ENCODE peak calls at places on chromosome 3, in nine cellular contexts. One of them, this sample, is unnamed.

GRCh38 chr3:119898478-119899177 is 116.7 kb downstream of the NR1I2 start:
- DNase-seq in K562: no peak
- DNase-seq in CD4-positive, alpha-beta memory T cell: no peak
- DNase-seq in neural progenitor cell: no peak
- DNase-seq in testis: no peak
- DNase-seq in heart right ventricle: no peak
- DNase-seq in uterus: no peak
- DNase-seq in mesendoderm: no peak
- DNase-seq in cardiac muscle cell: no peak
- DNase-seq in this sample: no peak

GRCh38 chr3:64384561-64384960 is 159.3 kb upstream of the PRICKLE2 start:
- DNase-seq in K562: no peak
- DNase-seq in CD4-positive, alpha-beta memory T cell: no peak
- DNase-seq in neural progenitor cell: no peak
- DNase-seq in testis: no peak
- DNase-seq in heart right ventricle: no peak
- DNase-seq in uterus: no peak
- DNase-seq in mesendoderm: no peak
- DNase-seq in cardiac muscle cell: no peak
- DNase-seq in this sample: no peak

GRCh38 chr3:58719684-58720083 is 53.1 kb upstream of the FAM3D start:
- DNase-seq in K562: no peak
- DNase-seq in CD4-positive, alpha-beta memory T cell: no peak
- DNase-seq in neural progenitor cell: no peak
- DNase-seq in testis: no peak
- DNase-seq in heart right ventricle: no peak
- DNase-seq in uterus: no peak
- DNase-seq in mesendoderm: no peak
- DNase-seq in cardiac muscle cell: no peak
- DNase-seq in this sample: no peak

GRCh38 chr3:61783993-61784718 is 222.8 kb downstream of the PTPRG start:
- DNase-seq in K562: no peak
- DNase-seq in CD4-positive, alpha-beta memory T cell: no peak
- DNase-seq in neural progenitor cell: no peak
- DNase-seq in testis: no peak
- DNase-seq in heart right ventricle: no peak
- DNase-seq in uterus: no peak
- DNase-seq in mesendoderm: no peak
- DNase-seq in cardiac muscle cell: peak; percentile 53
- DNase-seq in this sample: no peak

GRCh38 chr3:104763007-104763406 is 603.7 kb upstream of the ALCAM start:
- DNase-seq in K562: no peak
- DNase-seq in CD4-positive, alpha-beta memory T cell: no peak
- DNase-seq in neural progenitor cell: no peak
- DNase-seq in testis: no peak
- DNase-seq in heart right ventricle: peak; percentile 5
- DNase-seq in uterus: no peak
- DNase-seq in mesendoderm: no peak
- DNase-seq in cardiac muscle cell: peak; percentile 80
- DNase-seq in this sample: no peak

GRCh38 chr3:138849541-138849940 is 14.8 kb upstream of the PIK3CB start:
- DNase-seq in K562: no peak
- DNase-seq in CD4-positive, alpha-beta memory T cell: no peak
- DNase-seq in neural progenitor cell: peak; percentile 11
- DNase-seq in testis: no peak
- DNase-seq in heart right ventricle: no peak
- DNase-seq in uterus: no peak
- DNase-seq in mesendoderm: peak; percentile 53
- DNase-seq in cardiac muscle cell: peak; percentile 17
- DNase-seq in this sample: no peak

GRCh38 chr3:160402249-160403027 is 3.0 kb downstream of the SMC4 start:
- DNase-seq in K562: no peak
- DNase-seq in CD4-positive, alpha-beta memory T cell: no peak
- DNase-seq in neural progenitor cell: no peak
- DNase-seq in testis: no peak
- DNase-seq in heart right ventricle: no peak
- DNase-seq in uterus: no peak
- DNase-seq in mesendoderm: no peak
- DNase-seq in cardiac muscle cell: peak; percentile 25
- DNase-seq in this sample: no peak

GRCh38 chr3:115074502-115074901 is 72.6 kb downstream of the ZBTB20 start:
- DNase-seq in K562: no peak
- DNase-seq in CD4-positive, alpha-beta memory T cell: no peak
- DNase-seq in neural progenitor cell: no peak
- DNase-seq in testis: no peak
- DNase-seq in heart right ventricle: no peak
- DNase-seq in uterus: no peak
- DNase-seq in mesendoderm: peak; percentile 20
- DNase-seq in cardiac muscle cell: peak; percentile 58
- DNase-seq in this sample: no peak

GRCh38 chr3:156174229-156174847 is 54.0 kb downstream of the KCNAB1 start:
- DNase-seq in K562: no peak
- DNase-seq in CD4-positive, alpha-beta memory T cell: no peak
- DNase-seq in neural progenitor cell: peak; percentile 56
- DNase-seq in testis: peak; percentile 34
- DNase-seq in heart right ventricle: no peak
- DNase-seq in uterus: no peak
- DNase-seq in mesendoderm: peak; percentile 55
- DNase-seq in cardiac muscle cell: peak; percentile 67
- DNase-seq in this sample: no peak

GRCh38 chr3:48013288-48013980 is 2.8 kb downstream of the MAP4 start:
- DNase-seq in K562: peak; percentile 52
- DNase-seq in CD4-positive, alpha-beta memory T cell: no peak
- DNase-seq in neural progenitor cell: peak; percentile 13
- DNase-seq in testis: no peak
- DNase-seq in heart right ventricle: peak; percentile 48
- DNase-seq in uterus: no peak
- DNase-seq in mesendoderm: peak; percentile 65
- DNase-seq in cardiac muscle cell: peak; percentile 81
- DNase-seq in this sample: no peak

GRCh38 chr3:59709702-59710555 is 660.1 kb upstream of the CFAP20DC start:
- DNase-seq in K562: no peak
- DNase-seq in CD4-positive, alpha-beta memory T cell: peak; percentile 11
- DNase-seq in neural progenitor cell: no peak
- DNase-seq in testis: peak; percentile 33
- DNase-seq in heart right ventricle: peak; percentile 24
- DNase-seq in uterus: peak; percentile 16
- DNase-seq in mesendoderm: no peak
- DNase-seq in cardiac muscle cell: no peak
- DNase-seq in this sample: no peak

GRCh38 chr3:106013971-106014370 is 145.2 kb upstream of the CBLB start:
- DNase-seq in K562: peak; percentile 13
- DNase-seq in CD4-positive, alpha-beta memory T cell: no peak
- DNase-seq in neural progenitor cell: no peak
- DNase-seq in testis: no peak
- DNase-seq in heart right ventricle: no peak
- DNase-seq in uterus: no peak
- DNase-seq in mesendoderm: no peak
- DNase-seq in cardiac muscle cell: peak; percentile 58
- DNase-seq in this sample: no peak

GRCh38 chr3:196650740-196651311 is 11.3 kb downstream of the NRROS start:
- DNase-seq in K562: peak; percentile 85
- DNase-seq in CD4-positive, alpha-beta memory T cell: no peak
- DNase-seq in neural progenitor cell: no peak
- DNase-seq in testis: peak; percentile 51
- DNase-seq in heart right ventricle: peak; percentile 58
- DNase-seq in uterus: peak; percentile 33
- DNase-seq in mesendoderm: no peak
- DNase-seq in cardiac muscle cell: peak; percentile 98
- DNase-seq in this sample: no peak

GRCh38 chr3:181838940-181839914 is 127.5 kb downstream of the SOX2 start:
- DNase-seq in K562: no peak
- DNase-seq in CD4-positive, alpha-beta memory T cell: no peak
- DNase-seq in neural progenitor cell: no peak
- DNase-seq in testis: no peak
- DNase-seq in heart right ventricle: no peak
- DNase-seq in uterus: no peak
- DNase-seq in mesendoderm: no peak
- DNase-seq in cardiac muscle cell: no peak
- DNase-seq in this sample: peak; percentile 81

GRCh38 chr3:46882377-46883015 is 5.0 kb downstream of the PTH1R start:
- DNase-seq in K562: peak; percentile 44
- DNase-seq in CD4-positive, alpha-beta memory T cell: no peak
- DNase-seq in neural progenitor cell: peak; percentile 62
- DNase-seq in testis: no peak
- DNase-seq in heart right ventricle: no peak
- DNase-seq in uterus: peak; percentile 55
- DNase-seq in mesendoderm: peak; percentile 86
- DNase-seq in cardiac muscle cell: peak; percentile 70
- DNase-seq in this sample: no peak
- H3K4me3 ChIP-seq in K562: peak overlapping the region; percentile 21
- H3K4me3 ChIP-seq in CD4-positive, alpha-beta memory T cell: peak overlapping the region; percentile 41
- H3K4me3 ChIP-seq in neural progenitor cell: peak overlapping the region; percentile 58
- H3K4me3 ChIP-seq in testis: peak overlapping the region; percentile 65
- H3K4me3 ChIP-seq in heart right ventricle: peak overlapping the region; percentile 59
- H3K4me3 ChIP-seq in uterus: peak overlapping the region; percentile 87
- H3K4me3 ChIP-seq in mesendoderm: peak overlapping the region; percentile 55
- H3K4me3 ChIP-seq in cardiac muscle cell: peak overlapping the region; percentile 51
- H3K4me3 ChIP-seq in this sample: no peak overlapping the region

GRCh38 chr3:5197022-5197421 is 9.5 kb downstream of the EDEM1 start:
- DNase-seq in K562: no peak
- DNase-seq in CD4-positive, alpha-beta memory T cell: no peak
- DNase-seq in neural progenitor cell: no peak
- DNase-seq in testis: no peak
- DNase-seq in heart right ventricle: no peak
- DNase-seq in uterus: no peak
- DNase-seq in mesendoderm: no peak
- DNase-seq in cardiac muscle cell: peak; percentile 83
- DNase-seq in this sample: no peak
- H3K27ac ChIP-seq in K562: peak overlapping the region; percentile 50
- H3K27ac ChIP-seq in CD4-positive, alpha-beta memory T cell: peak overlapping the region; percentile 54
- H3K27ac ChIP-seq in neural progenitor cell: no peak overlapping the region
- H3K27ac ChIP-seq in testis: no peak overlapping the region
- H3K27ac ChIP-seq in heart right ventricle: no peak overlapping the region
- H3K27ac ChIP-seq in uterus: peak overlapping the region; percentile 36
- H3K27ac ChIP-seq in mesendoderm: peak overlapping the region; percentile 3
- H3K27ac ChIP-seq in cardiac muscle cell: no peak overlapping the region
- H3K27ac ChIP-seq in this sample: peak overlapping the region; percentile 99

DNA sequence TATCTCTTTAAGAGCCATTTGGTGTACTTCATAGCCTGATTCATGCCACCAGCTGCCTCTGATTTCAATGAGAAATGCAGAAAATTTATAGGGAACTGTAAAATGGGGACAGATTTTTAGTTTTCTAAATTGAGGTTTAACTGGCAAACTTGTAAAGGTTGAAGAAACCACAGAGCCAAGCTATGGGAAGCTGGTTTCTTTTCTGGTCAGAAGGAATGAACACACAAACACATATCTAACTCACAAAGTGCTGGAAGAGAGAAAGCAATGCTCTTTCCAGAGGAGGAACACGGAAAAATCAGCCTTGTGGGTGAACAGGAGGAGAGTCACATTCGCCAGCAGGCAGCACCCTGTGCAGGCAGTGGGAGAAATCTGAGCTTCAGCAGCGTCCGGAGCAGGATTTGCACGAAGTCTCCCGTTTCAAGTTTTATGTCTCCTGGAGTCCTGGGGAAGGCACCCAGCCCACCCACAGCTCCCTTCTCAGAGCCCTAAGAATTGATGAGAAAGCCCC is 481 bp downstream of the MASP1 start:
- DNase-seq in K562: no peak
- DNase-seq in CD4-positive, alpha-beta memory T cell: no peak
- DNase-seq in neural progenitor cell: peak; percentile 27
- DNase-seq in testis: peak; percentile 32
- DNase-seq in heart right ventricle: peak; percentile 17
- DNase-seq in uterus: peak; percentile 43
- DNase-seq in mesendoderm: no peak
- DNase-seq in cardiac muscle cell: peak; percentile 49
- DNase-seq in this sample: no peak
- H3K4me3 ChIP-seq in K562: no peak overlapping the region
- H3K4me3 ChIP-seq in CD4-positive, alpha-beta memory T cell: no peak overlapping the region
- H3K4me3 ChIP-seq in neural progenitor cell: peak overlapping the region; percentile 45
- H3K4me3 ChIP-seq in testis: no peak overlapping the region
- H3K4me3 ChIP-seq in heart right ventricle: peak overlapping the region; percentile 46
- H3K4me3 ChIP-seq in uterus: peak overlapping the region; percentile 46
- H3K4me3 ChIP-seq in mesendoderm: no peak overlapping the region
- H3K4me3 ChIP-seq in cardiac muscle cell: peak overlapping the region; percentile 63
- H3K4me3 ChIP-seq in this sample: no peak overlapping the region

DNA sequence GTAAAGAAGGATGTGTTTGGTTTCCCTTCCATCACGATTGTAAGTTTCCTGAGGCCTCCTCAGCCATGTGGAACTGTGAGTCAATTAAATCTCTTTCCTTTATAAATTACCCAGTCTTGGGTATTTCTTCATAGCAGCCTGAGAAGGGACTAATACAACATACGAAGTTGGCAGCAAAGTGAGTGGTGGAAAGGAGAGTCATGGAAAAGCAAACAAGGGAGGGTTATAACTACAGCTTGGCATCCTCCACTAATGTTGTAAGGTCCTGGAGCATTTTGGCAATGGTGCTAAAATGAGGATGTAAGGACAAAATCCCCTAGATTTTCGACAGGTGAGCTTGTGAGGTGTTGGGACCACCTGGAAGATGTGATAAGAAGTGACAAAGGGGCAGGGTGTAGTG is 5.8 kb upstream of the TMEM41A start:
- DNase-seq in K562: no peak
- DNase-seq in CD4-positive, alpha-beta memory T cell: no peak
- DNase-seq in neural progenitor cell: no peak
- DNase-seq in testis: no peak
- DNase-seq in heart right ventricle: no peak
- DNase-seq in uterus: no peak
- DNase-seq in mesendoderm: no peak
- DNase-seq in cardiac muscle cell: no peak
- DNase-seq in this sample: no peak
- H3K27ac ChIP-seq in K562: no peak overlapping the region
- H3K27ac ChIP-seq in CD4-positive, alpha-beta memory T cell: no peak overlapping the region
- H3K27ac ChIP-seq in neural progenitor cell: no peak overlapping the region
- H3K27ac ChIP-seq in testis: no peak overlapping the region
- H3K27ac ChIP-seq in heart right ventricle: no peak overlapping the region
- H3K27ac ChIP-seq in uterus: no peak overlapping the region
- H3K27ac ChIP-seq in mesendoderm: no peak overlapping the region
- H3K27ac ChIP-seq in cardiac muscle cell: no peak overlapping the region
- H3K27ac ChIP-seq in this sample: no peak overlapping the region

DNA sequence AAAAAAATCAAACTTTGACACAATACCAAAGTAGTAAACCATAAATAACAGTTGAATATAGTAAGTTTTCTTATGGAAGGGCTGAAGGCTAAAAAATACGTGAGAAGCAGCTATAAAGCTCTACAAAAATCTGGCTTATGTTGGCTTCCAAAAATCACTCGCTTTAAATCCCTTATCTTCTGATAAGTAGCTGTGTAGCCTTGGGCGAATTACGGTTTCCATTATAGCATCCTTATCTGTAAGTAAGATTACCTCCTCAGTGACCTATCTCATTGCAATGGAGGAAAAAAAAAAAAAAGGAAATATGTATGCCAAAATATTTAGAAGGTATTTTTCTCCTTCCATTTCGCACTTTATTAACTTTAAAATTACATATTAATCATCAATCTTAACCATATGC is 348.6 kb downstream of the PLOD2 start:
- DNase-seq in K562: no peak
- DNase-seq in CD4-positive, alpha-beta memory T cell: no peak
- DNase-seq in neural progenitor cell: no peak
- DNase-seq in testis: no peak
- DNase-seq in heart right ventricle: no peak
- DNase-seq in uterus: no peak
- DNase-seq in mesendoderm: peak; percentile 62
- DNase-seq in cardiac muscle cell: no peak
- DNase-seq in this sample: no peak
- H3K4me3 ChIP-seq in K562: no peak overlapping the region
- H3K4me3 ChIP-seq in CD4-positive, alpha-beta memory T cell: no peak overlapping the region
- H3K4me3 ChIP-seq in neural progenitor cell: no peak overlapping the region
- H3K4me3 ChIP-seq in testis: no peak overlapping the region
- H3K4me3 ChIP-seq in heart right ventricle: no peak overlapping the region
- H3K4me3 ChIP-seq in uterus: no peak overlapping the region
- H3K4me3 ChIP-seq in mesendoderm: no peak overlapping the region
- H3K4me3 ChIP-seq in cardiac muscle cell: no peak overlapping the region
- H3K4me3 ChIP-seq in this sample: no peak overlapping the region

This sample was measured in OCI-LY7.